ENCODE peak calls at places on chromosomes 13 and 19, in six cellular contexts. I is activated CD8-positive, alpha-beta memory T cell treated with anti-CD3 and anti-CD28 coated beads for 4 hours; B is WTC11; D is NCI-H1436; L is fibroblast of mammary gland; G is adrenal gland. K is an unnamed sample.

GRCh38 chr19:14035706-14036105 is 4.1 kb downstream of the IL27RA start:
- DNase-seq in D (no peak), I (no peak), L (no peak), B (no peak), G (no peak), K (no peak)

GRCh38 chr19:2962018-2962670 is 15.2 kb upstream of the TLE6 start:
- DNase-seq in D (peak), L (peak), G (peak), B (peak), I (peak), K (peak)

GRCh38 chr19:35288843-35289355 is 3.1 kb upstream of the MAG start:
- DNase-seq in G (no peak), I (no peak), L (no peak), B (no peak), D (no peak), K (no peak)

GRCh38 chr19:35887197-35887596 is 13.1 kb downstream of the NFKBID start:
- DNase-seq in D (no peak), G (no peak), L (no peak), B (no peak), I (no peak), K (no peak)

GRCh38 chr19:10544753-10545251 is 1.1 kb downstream of the ATG4D start:
- DNase-seq in D (no peak), I (no peak), G (no peak), L (no peak), B (no peak), K (no peak)

GRCh38 chr13:113599396-113599795 is 14.8 kb downstream of the TFDP1 start:
- DNase-seq in G (no peak), I (no peak), L (no peak), D (no peak), B (peak), K (no peak)

GRCh38 chr13:113835461-113836274 is 28.2 kb downstream of the GAS6 start:
- DNase-seq in D (no peak), I (no peak), B (no peak), G (no peak), L (peak), K (peak)

GRCh38 chr19:5115351-5115750 is 146.4 kb downstream of the KDM4B start:
- DNase-seq in G (no peak), D (no peak), I (no peak), B (no peak), L (no peak), K (no peak)

GRCh38 chr19:44765949-44766335 is 11.7 kb upstream of the CBLC start:
- DNase-seq in G (no peak), D (no peak), I (no peak), B (no peak), L (no peak), K (no peak)

GRCh38 chr19:6680141-6680540 is 10.2 kb upstream of the TNFSF14 start:
- DNase-seq in I (no peak), G (no peak), D (no peak), L (no peak), B (no peak), K (no peak)

GRCh38 chr13:109368230-109368629 is 418.2 kb downstream of the IRS2 start:
- DNase-seq in B (no peak), G (no peak), D (no peak), L (no peak), I (no peak), K (no peak)

GRCh38 chr19:18418725-18419194 is 438 bp upstream of the SSBP4 start:
- DNase-seq in D (no peak), G (peak), B (no peak), I (no peak), L (no peak), K (no peak)

GRCh38 chr13:98065468-98065867 is 77.4 kb upstream of the FARP1 start:
- DNase-seq in G (no peak), B (no peak), L (no peak), D (no peak), I (no peak), K (no peak)

GRCh38 chr13:95112883-95113282 is 188.4 kb downstream of the ABCC4 start:
- DNase-seq in D (no peak), G (no peak), I (no peak), B (no peak), L (no peak), K (no peak)

GRCh38 chr13:113579686-113580085 is 4.9 kb upstream of the TFDP1 start:
- DNase-seq in I (no peak), D (no peak), B (no peak), G (peak), L (no peak), K (no peak)

GRCh38 chr13:113121928-113122420 is 625 bp upstream of the F10 start:
- DNase-seq in G (peak), D (no peak), B (no peak), I (no peak), L (no peak), K (no peak)

GRCh38 chr19:18895038-18895827 is 725 bp downstream of the CERS1 start:
- DNase-seq in I (no peak), G (peak), D (no peak), L (peak), B (peak), K (peak)

GRCh38 chr19:27652796-27653195 is 1560.2 kb downstream of the UQCRFS1 start:
- DNase-seq in I (no peak), L (no peak), G (no peak), B (no peak), D (no peak), K (no peak)

GRCh38 chr13:27279506-27279905 is 8.9 kb downstream of the RASL11A start:
- DNase-seq in B (no peak), D (no peak), L (no peak), I (no peak), G (peak), K (no peak)

GRCh38 chr19:35966771-35967170 is 28.2 kb upstream of the SDHAF1 start:
- DNase-seq in B (no peak), D (no peak), L (no peak), G (no peak), I (no peak), K (no peak)

GRCh38 chr19:1361601-1362384 is 21.9 kb upstream of the NDUFS7 start:
- DNase-seq in I (no peak), D (no peak), L (peak), B (no peak), G (no peak), K (peak)

GRCh38 chr19:19356901-19357566 is 36.4 kb downstream of the MAU2 start:
- DNase-seq in L (no peak), I (no peak), D (no peak), G (no peak), B (no peak), K (no peak)

GRCh38 chr13:46571189-46571901 is 18.4 kb downstream of the LRCH1 start:
- DNase-seq in L (peak), B (no peak), D (no peak), I (no peak), G (no peak), K (peak)

GRCh38 chr13:94416454-94417080 is 62.9 kb downstream of the DCT start:
- DNase-seq in L (peak), I (no peak), D (peak), G (no peak), B (peak), K (no peak)

GRCh38 chr19:7295912-7296486 is 1.8 kb upstream of the INSR start:
- DNase-seq in L (no peak), G (no peak), D (no peak), B (no peak), I (no peak), K (no peak)

GRCh38 chr13:75650991-75651390 is 14.9 kb downstream of the LMO7 start:
- DNase-seq in B (no peak), L (no peak), D (no peak), G (no peak), I (no peak), K (no peak)

GRCh38 chr13:48775804-48776203 is 122.1 kb downstream of the CYSLTR2 start:
- DNase-seq in G (no peak), I (no peak), B (no peak), L (peak), D (no peak), K (peak)

GRCh38 chr13:112179995-112180394 is 113.0 kb downstream of the SOX1 start:
- DNase-seq in L (no peak), B (no peak), G (peak), D (no peak), I (no peak), K (no peak)